ENCODE peak calls at places on chromosomes 1 and 21, in four cellular contexts. S is T1000, J is tibial nerve, K is GM12891. V is an unnamed sample.

GRCh38 chr21:42461881-42462877 is 33.8 kb downstream of the RSPH1 start:
- DNase-seq in J (no peak), K (no peak), S (no peak), V (no peak)

GRCh38 chr1:46246548-46247432 is 773 bp upstream of the RAD54L start:
- DNase-seq in J (peak), K (peak), S (no peak), V (peak)

GRCh38 chr1:230516890-230517289 is 90.8 kb upstream of the PGBD5 start:
- DNase-seq in S (no peak), J (no peak), K (no peak), V (no peak)

GRCh38 chr1:18955116-18955441 is 1.4 kb downstream of the IFFO2 start:
- DNase-seq in K (no peak), J (no peak), S (no peak), V (peak)

GRCh38 chr1:45205910-45206721 is at the start of gene ZSWIM5:
- DNase-seq in J (peak), K (peak), S (peak), V (peak)

GRCh38 chr1:21238141-21238800 is 52.0 kb downstream of the ECE1 start:
- DNase-seq in J (no peak), S (peak), K (no peak), V (peak)

GRCh38 chr1:156849151-156849496 is 9.8 kb downstream of the INSRR start:
- DNase-seq in K (no peak), S (no peak), J (no peak), V (no peak)

GRCh38 chr21:41170442-41170841 is 2.5 kb downstream of the BACE2 start:
- DNase-seq in S (no peak), J (no peak), K (peak), V (no peak)

GRCh38 chr1:207076181-207076949 is 12.3 kb upstream of the C4BPB start:
- DNase-seq in S (no peak), K (no peak), J (no peak), V (no peak)